ENCODE peak calls at places on chromosomes 6 and 20, in four cellular contexts. V, W, X and F are unnamed samples.
A peak's percentile ranks its signal among the peaks of the same experiment; 100 is the strongest.

GRCh38 chr20:14303106-14303505 is 34.3 kb downstream of the FLRT3 start:
- DNase-seq in V (no peak), W (no peak), X (no peak), F (no peak)

GRCh38 chr6:105102186-105102585 is 77.6 kb downstream of the POPDC3 start:
- DNase-seq in V (no peak), W (no peak), X (no peak), F (no peak)

GRCh38 chr6:169779092-169779815 is 27.8 kb downstream of the ERMARD start:
- DNase-seq in V (no peak), W (no peak), X (no peak), F (peak; percentile 44)

GRCh38 chr6:91055959-91056358 is 469.1 kb upstream of the MAP3K7 start:
- DNase-seq in V (no peak), W (no peak), X (no peak), F (no peak)

GRCh38 chr6:44580901-44581300 is 193.4 kb downstream of the CDC5L start:
- DNase-seq in V (no peak), W (no peak), X (no peak), F (no peak)

GRCh38 chr6:151082079-151082478 is 157.7 kb upstream of the AKAP12 start:
- DNase-seq in V (no peak), W (no peak), X (no peak), F (no peak)

GRCh38 chr20:39961667-39962066 is 727.4 kb downstream of the MAFB start:
- DNase-seq in V (no peak), W (no peak), X (no peak), F (no peak)

GRCh38 chr6:142886431-142887170 is 58.4 kb downstream of the HIVEP2 start:
- DNase-seq in V (no peak), W (no peak), X (no peak), F (no peak)

GRCh38 chr20:47805951-47806350 is 20.7 kb upstream of the SULF2 start:
- DNase-seq in V (no peak), W (no peak), X (no peak), F (no peak)

GRCh38 chr6:86859513-86859912 is 77.8 kb upstream of the HTR1E start:
- DNase-seq in V (no peak), W (no peak), X (no peak), F (no peak)

GRCh38 chr6:107275330-107275865 is 160.1 kb upstream of the BEND3 start:
- DNase-seq in V (no peak), W (no peak), X (no peak), F (no peak)

GRCh38 chr6:33683051-33683571 is 28.4 kb downstream of the UQCC2 start:
- DNase-seq in V (no peak), W (no peak), X (no peak), F (no peak)

GRCh38 chr6:41682966-41683459 is 44.7 kb downstream of the MDFI start:
- DNase-seq in V (no peak), W (no peak), X (peak; percentile 31), F (peak; percentile 65)

GRCh38 chr6:130841128-130841728 is 14.0 kb downstream of the SMLR1 start:
- DNase-seq in V (no peak), W (no peak), X (no peak), F (no peak)

GRCh38 chr6:22409487-22409886 is 112.7 kb upstream of the PRL start:
- DNase-seq in V (no peak), W (no peak), X (no peak), F (no peak)

GRCh38 chr6:138620630-138621029 is 121.3 kb upstream of the NHSL1 start:
- DNase-seq in V (no peak), W (no peak), X (no peak), F (no peak)

GRCh38 chr20:53346266-53346665 is 247.4 kb downstream of the ZNF217 start:
- DNase-seq in V (no peak), W (no peak), X (no peak), F (no peak)

GRCh38 chr20:11193241-11193640 is 519.4 kb upstream of the JAG1 start:
- DNase-seq in V (no peak), W (no peak), X (no peak), F (no peak)

GRCh38 chr6:31543639-31544038 is 1.8 kb upstream of the DDX39B start:
- DNase-seq in V (no peak), W (no peak), X (no peak), F (no peak)

GRCh38 chr6:81725127-81725526 is 27.4 kb downstream of the TENT5A start:
- DNase-seq in V (no peak), W (no peak), X (no peak), F (no peak)

GRCh38 chr20:8322654-8323053 is 190.6 kb downstream of the PLCB1 start:
- DNase-seq in V (no peak), W (no peak), X (no peak), F (no peak)

GRCh38 chr6:143110996-143111395 is 50.3 kb downstream of the AIG1 start:
- DNase-seq in V (no peak), W (no peak), X (no peak), F (no peak)

GRCh38 chr6:143063631-143064030 is 2.9 kb downstream of the AIG1 start:
- DNase-seq in V (no peak), W (no peak), X (no peak), F (no peak)

GRCh38 chr6:132456700-132457143 is 55.4 kb upstream of the MOXD1 start:
- DNase-seq in V (no peak), W (no peak), X (peak; percentile 46), F (no peak)

GRCh38 chr6:124961784-124962611 is at the start of gene RNF217:
- DNase-seq in V (no peak), W (peak; percentile 71), X (peak; percentile 73), F (peak; percentile 69)